ENCODE peak calls at places on chromosome 6, in five cellular contexts. One of them, this sample, is unnamed.

GRCh38 chr6:129920103-129920798 is 59.1 kb upstream of the TMEM244 start:
- DNase-seq in H1: no peak
- DNase-seq in neuronal stem cell: no peak
- DNase-seq in IMR-90: peak
- DNase-seq in H9: no peak
- DNase-seq in this sample: peak

GRCh38 chr6:81547149-81547548 is 205.3 kb downstream of the TENT5A start:
- DNase-seq in IMR-90: no peak
- DNase-seq in H1: no peak
- DNase-seq in H9: no peak
- DNase-seq in neuronal stem cell: no peak
- DNase-seq in this sample: no peak

GRCh38 chr6:82251942-82252341 is 4.4 kb upstream of the IBTK start:
- DNase-seq in H9: no peak
- DNase-seq in H1: no peak
- DNase-seq in IMR-90: peak
- DNase-seq in neuronal stem cell: no peak
- DNase-seq in this sample: peak

GRCh38 chr6:125267806-125268523 is 33.8 kb downstream of the HDDC2 start:
- DNase-seq in IMR-90: no peak
- DNase-seq in H1: no peak
- DNase-seq in neuronal stem cell: no peak
- DNase-seq in H9: no peak
- DNase-seq in this sample: no peak

GRCh38 chr6:41097467-41098090 is 24.8 kb downstream of the NFYA start:
- DNase-seq in H1: no peak
- DNase-seq in neuronal stem cell: no peak
- DNase-seq in IMR-90: peak
- DNase-seq in H9: no peak
- DNase-seq in this sample: no peak

GRCh38 chr6:118680452-118681095 is 29.2 kb upstream of the CEP85L start:
- DNase-seq in IMR-90: no peak
- DNase-seq in neuronal stem cell: no peak
- DNase-seq in H1: no peak
- DNase-seq in H9: no peak
- DNase-seq in this sample: peak

GRCh38 chr6:156795825-156796224 is 18.6 kb downstream of the ARID1B start:
- DNase-seq in neuronal stem cell: no peak
- DNase-seq in H9: no peak
- DNase-seq in H1: no peak
- DNase-seq in IMR-90: peak
- DNase-seq in this sample: no peak

GRCh38 chr6:127515234-127515793 is 3.8 kb downstream of the MTCL3 start:
- DNase-seq in H1: peak
- DNase-seq in IMR-90: no peak
- DNase-seq in H9: peak
- DNase-seq in neuronal stem cell: peak
- DNase-seq in this sample: no peak

GRCh38 chr6:90294614-90294988 is 2.0 kb downstream of the BACH2 start:
- DNase-seq in IMR-90: no peak
- DNase-seq in H9: peak
- DNase-seq in neuronal stem cell: no peak
- DNase-seq in H1: no peak
- DNase-seq in this sample: peak

GRCh38 chr6:16212276-16212675 is 26.1 kb upstream of the GMPR start:
- DNase-seq in H1: no peak
- DNase-seq in neuronal stem cell: no peak
- DNase-seq in IMR-90: no peak
- DNase-seq in H9: no peak
- DNase-seq in this sample: no peak

GRCh38 chr6:166775180-166775922 is 148.3 kb upstream of the RPS6KA2 start:
- DNase-seq in neuronal stem cell: peak
- DNase-seq in IMR-90: peak
- DNase-seq in H1: no peak
- DNase-seq in H9: peak
- DNase-seq in this sample: peak

GRCh38 chr6:46062312-46062711 is 46.7 kb upstream of the CLIC5 start:
- DNase-seq in IMR-90: no peak
- DNase-seq in H9: no peak
- DNase-seq in neuronal stem cell: no peak
- DNase-seq in H1: no peak
- DNase-seq in this sample: no peak

GRCh38 chr6:37731888-37732287 is 34.2 kb upstream of the MDGA1 start:
- DNase-seq in neuronal stem cell: no peak
- DNase-seq in IMR-90: no peak
- DNase-seq in H1: no peak
- DNase-seq in H9: peak
- DNase-seq in this sample: no peak

GRCh38 chr6:151205971-151206600 is 33.7 kb upstream of the AKAP12 start:
- DNase-seq in neuronal stem cell: no peak
- DNase-seq in IMR-90: no peak
- DNase-seq in H1: no peak
- DNase-seq in H9: no peak
- DNase-seq in this sample: no peak

GRCh38 chr6:139135578-139136545 is 982 bp downstream of the HECA start:
- DNase-seq in H1: no peak
- DNase-seq in IMR-90: peak
- DNase-seq in neuronal stem cell: no peak
- DNase-seq in H9: no peak
- DNase-seq in this sample: peak

GRCh38 chr6:89689732-89690131 is 51.2 kb upstream of the LYRM2 start:
- DNase-seq in H1: peak
- DNase-seq in H9: peak
- DNase-seq in neuronal stem cell: no peak
- DNase-seq in IMR-90: no peak
- DNase-seq in this sample: no peak

GRCh38 chr6:38427492-38428210 is 212.1 kb downstream of the BTBD9 start:
- DNase-seq in IMR-90: no peak
- DNase-seq in H9: no peak
- DNase-seq in neuronal stem cell: no peak
- DNase-seq in H1: no peak
- DNase-seq in this sample: no peak

GRCh38 chr6:129280719-129281118 is 397.8 kb downstream of the LAMA2 start:
- DNase-seq in H1: no peak
- DNase-seq in neuronal stem cell: no peak
- DNase-seq in H9: no peak
- DNase-seq in IMR-90: no peak
- DNase-seq in this sample: no peak

GRCh38 chr6:132491881-132492280 is 21.0 kb downstream of the STX7 start:
- DNase-seq in IMR-90: no peak
- DNase-seq in neuronal stem cell: no peak
- DNase-seq in H1: no peak
- DNase-seq in H9: no peak
- DNase-seq in this sample: no peak

GRCh38 chr6:161630674-161631073 is 356.8 kb upstream of the AGPAT4 start:
- DNase-seq in H1: no peak
- DNase-seq in IMR-90: no peak
- DNase-seq in neuronal stem cell: no peak
- DNase-seq in H9: no peak
- DNase-seq in this sample: no peak

GRCh38 chr6:119184008-119184665 is 105.7 kb upstream of the FAM184A start:
- DNase-seq in H9: no peak
- DNase-seq in H1: no peak
- DNase-seq in IMR-90: peak
- DNase-seq in neuronal stem cell: no peak
- DNase-seq in this sample: peak

GRCh38 chr6:11201015-11201414 is 31.5 kb downstream of the NEDD9 start:
- DNase-seq in neuronal stem cell: no peak
- DNase-seq in H1: no peak
- DNase-seq in IMR-90: no peak
- DNase-seq in H9: no peak
- DNase-seq in this sample: no peak

GRCh38 chr6:166032366-166033171 is 135.1 kb downstream of the TBXT start:
- DNase-seq in neuronal stem cell: no peak
- DNase-seq in IMR-90: peak
- DNase-seq in H9: peak
- DNase-seq in H1: no peak
- DNase-seq in this sample: peak

GRCh38 chr6:21741221-21742109 is 147.9 kb downstream of the SOX4 start:
- DNase-seq in IMR-90: peak
- DNase-seq in H9: no peak
- DNase-seq in neuronal stem cell: no peak
- DNase-seq in H1: no peak
- DNase-seq in this sample: peak

GRCh38 chr6:30800876-30801275 is 56.5 kb upstream of the IER3 start:
- DNase-seq in H9: no peak
- DNase-seq in H1: no peak
- DNase-seq in IMR-90: no peak
- DNase-seq in neuronal stem cell: no peak
- DNase-seq in this sample: no peak
- H2BK5ac ChIP-seq in H9: no peak
- H2BK5ac ChIP-seq in H1: no peak
- H2BK5ac ChIP-seq in IMR-90: no peak
- H2BK5ac ChIP-seq in neuronal stem cell: no peak
- H2BK5ac ChIP-seq in this sample: no peak

GRCh38 chr6:69871107-69871506 is 4.8 kb downstream of the COL19A1 start:
- DNase-seq in IMR-90: no peak
- DNase-seq in neuronal stem cell: no peak
- DNase-seq in H9: no peak
- DNase-seq in H1: no peak
- DNase-seq in this sample: no peak

GRCh38 chr6:69868961-69869360 is 2.6 kb downstream of the COL19A1 start:
- DNase-seq in H9: no peak
- DNase-seq in IMR-90: no peak
- DNase-seq in neuronal stem cell: no peak
- DNase-seq in H1: no peak
- DNase-seq in this sample: no peak

GRCh38 chr6:69866351-69867074 is at the start of gene COL19A1:
- DNase-seq in H9: peak
- DNase-seq in IMR-90: no peak
- DNase-seq in H1: no peak
- DNase-seq in neuronal stem cell: peak
- DNase-seq in this sample: peak

GRCh38 chr6:69867075-69867911 is 937 bp downstream of the COL19A1 start:
- DNase-seq in neuronal stem cell: peak
- DNase-seq in H1: no peak
- DNase-seq in H9: peak
- DNase-seq in IMR-90: peak
- DNase-seq in this sample: peak

DNA sequence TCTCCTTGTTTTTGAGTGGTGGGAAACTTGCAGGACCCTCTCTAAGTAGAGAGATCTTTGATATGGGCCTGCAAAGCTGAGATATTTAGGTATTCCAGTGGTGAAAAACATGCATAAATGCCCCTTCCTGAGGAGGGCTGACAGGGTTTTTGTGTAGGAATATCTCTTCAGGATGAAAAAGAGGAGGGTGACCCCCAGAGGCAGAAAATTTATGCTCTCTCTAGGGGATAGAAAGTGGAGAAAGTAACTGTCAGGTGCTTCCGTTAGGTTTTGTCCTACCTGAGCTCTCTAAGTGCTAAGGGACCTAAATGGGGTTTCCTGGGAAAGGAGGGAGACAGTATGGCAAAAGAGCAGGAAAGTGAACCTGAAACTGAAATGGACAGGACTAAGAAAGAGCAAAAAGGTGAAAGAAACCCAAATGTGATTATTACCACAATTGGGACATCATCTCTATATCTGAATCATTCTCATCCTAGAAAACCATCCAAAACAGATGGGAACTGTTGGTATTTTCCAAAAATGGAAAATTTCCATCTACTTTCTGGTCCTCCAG is 2.0 kb downstream of the COL19A1 start:
- DNase-seq in H9: no peak
- DNase-seq in neuronal stem cell: no peak
- DNase-seq in H1: no peak
- DNase-seq in IMR-90: no peak
- DNase-seq in this sample: no peak
- H2BK5ac ChIP-seq in H9: no peak
- H2BK5ac ChIP-seq in neuronal stem cell: no peak
- H2BK5ac ChIP-seq in H1: no peak
- H2BK5ac ChIP-seq in IMR-90: no peak
- H2BK5ac ChIP-seq in this sample: no peak

GRCh38 chr6:8193541-8193940 is 91.2 kb upstream of the EEF1E1 start:
- DNase-seq in H1: no peak
- DNase-seq in neuronal stem cell: no peak
- DNase-seq in IMR-90: peak
- DNase-seq in H9: no peak
- DNase-seq in this sample: no peak
- H2BK5ac ChIP-seq in H1: no peak
- H2BK5ac ChIP-seq in neuronal stem cell: no peak
- H2BK5ac ChIP-seq in IMR-90: no peak
- H2BK5ac ChIP-seq in H9: no peak
- H2BK5ac ChIP-seq in this sample: no peak

GRCh38 chr6:99547526-99547925 is 20.9 kb downstream of the CCNC start:
- DNase-seq in H9: no peak
- DNase-seq in neuronal stem cell: no peak
- DNase-seq in H1: no peak
- DNase-seq in IMR-90: no peak
- DNase-seq in this sample: no peak
- H2BK5ac ChIP-seq in H9: no peak
- H2BK5ac ChIP-seq in neuronal stem cell: no peak
- H2BK5ac ChIP-seq in H1: no peak
- H2BK5ac ChIP-seq in IMR-90: no peak
- H2BK5ac ChIP-seq in this sample: no peak

DNA sequence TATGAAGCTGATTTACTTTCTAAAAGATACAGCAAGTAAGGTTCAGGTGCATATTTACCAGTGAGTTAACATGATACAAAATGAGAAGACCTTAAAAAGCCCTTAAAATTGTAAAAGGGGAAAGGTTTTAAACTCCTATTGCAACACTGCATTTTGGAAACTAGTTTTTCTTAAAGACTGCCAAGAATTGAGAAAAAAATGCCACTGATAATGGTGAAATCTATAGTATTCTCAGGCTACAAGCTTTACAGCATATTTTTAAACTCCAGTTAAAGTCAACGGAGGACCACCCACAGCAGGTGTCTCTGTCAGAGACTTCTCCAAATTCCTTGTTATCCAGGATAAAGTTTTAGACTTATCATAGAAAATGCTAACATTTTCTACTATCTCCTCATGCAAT is 53.6 kb downstream of the ELOVL5 start:
- DNase-seq in IMR-90: no peak
- DNase-seq in H9: no peak
- DNase-seq in H1: no peak
- DNase-seq in neuronal stem cell: no peak
- DNase-seq in this sample: no peak
- H2BK5ac ChIP-seq in IMR-90: no peak
- H2BK5ac ChIP-seq in H9: no peak
- H2BK5ac ChIP-seq in H1: no peak
- H2BK5ac ChIP-seq in neuronal stem cell: no peak
- H2BK5ac ChIP-seq in this sample: no peak

GRCh38 chr6:137983269-137983668 is 116.2 kb downstream of the TNFAIP3 start:
- DNase-seq in IMR-90: no peak
- DNase-seq in H1: no peak
- DNase-seq in H9: no peak
- DNase-seq in neuronal stem cell: no peak
- DNase-seq in this sample: no peak
- H2BK5ac ChIP-seq in IMR-90: no peak
- H2BK5ac ChIP-seq in H1: no peak
- H2BK5ac ChIP-seq in H9: no peak
- H2BK5ac ChIP-seq in neuronal stem cell: no peak
- H2BK5ac ChIP-seq in this sample: no peak

GRCh38 chr6:106849676-106850332 is 124.7 kb downstream of the CD24 start:
- DNase-seq in neuronal stem cell: no peak
- DNase-seq in H1: no peak
- DNase-seq in IMR-90: no peak
- DNase-seq in H9: no peak
- DNase-seq in this sample: no peak
- H2BK5ac ChIP-seq in neuronal stem cell: no peak
- H2BK5ac ChIP-seq in H1: no peak
- H2BK5ac ChIP-seq in IMR-90: no peak
- H2BK5ac ChIP-seq in H9: no peak
- H2BK5ac ChIP-seq in this sample: no peak

This sample was measured in mesenchymal stem cell.